ENCODE peak calls at places on chromosomes 5 and 9, in nine cellular contexts. X is EL; P is B cell; H is fibroblast of the conjunctiva; G is stimulated activated CD4-positive, alpha-beta T cell treated with anti-CD3 and anti-CD28 coated beads, Interleukin-2, amount 100 ng/mL, for 24 hours; W is hepatocyte; Z is HTR-8/SVneo; I is transverse colon; S is LNCaP clone FGC. R is an unnamed sample.

GRCh38 chr5:157471709-157472108 is 11.7 kb downstream of the NIPAL4 start:
- DNase-seq in X (peak; percentile 46), S (no peak), I (no peak), H (no peak), G (peak; percentile 40), Z (peak; percentile 35), P (peak; percentile 39), W (peak; percentile 30), R (no peak)

GRCh38 chr9:34675048-34675714 is 12.7 kb upstream of the CCL27 start:
- DNase-seq in H (peak; percentile 49), G (peak; percentile 69), P (peak; percentile 50), W (peak; percentile 82), I (peak; percentile 78), Z (peak; percentile 28), S (no peak), X (peak; percentile 69), R (no peak)

GRCh38 chr9:96612105-96612965 is 7.3 kb downstream of the CDC14B start:
- DNase-seq in P (no peak), W (peak; percentile 79), I (peak; percentile 52), X (peak; percentile 85), Z (no peak), S (peak; percentile 35), G (no peak), H (peak; percentile 60), R (peak; percentile 13)

GRCh38 chr5:134533115-134533815 is 7.8 kb downstream of the JADE2 start:
- DNase-seq in X (no peak), S (no peak), G (no peak), Z (no peak), W (no peak), I (no peak), P (no peak), H (peak; percentile 55), R (no peak)

GRCh38 chr9:78239506-78239905 is 3.6 kb downstream of the CEP78 start:
- DNase-seq in I (peak; percentile 65), G (no peak), Z (no peak), H (no peak), P (no peak), S (no peak), X (peak; percentile 9), W (peak; percentile 64), R (no peak)

GRCh38 chr9:131744171-131744714 is 4.4 kb upstream of the RAPGEF1 start:
- DNase-seq in P (peak; percentile 63), Z (no peak), X (no peak), I (no peak), S (no peak), G (no peak), W (peak; percentile 77), H (no peak), R (peak; percentile 56)

GRCh38 chr9:94922098-94922607 is 195.7 kb downstream of the AOPEP start:
- DNase-seq in X (peak; percentile 97), H (peak; percentile 86), I (no peak), S (no peak), G (no peak), P (no peak), W (peak; percentile 58), Z (peak; percentile 68), R (no peak)

GRCh38 chr5:74342948-74343682 is 297.4 kb downstream of the ENC1 start:
- DNase-seq in H (no peak), G (no peak), W (no peak), I (no peak), X (no peak), S (no peak), Z (no peak), P (no peak), R (no peak)

GRCh38 chr9:111937781-111938426 is 41.3 kb downstream of the UGCG start:
- DNase-seq in H (no peak), W (no peak), Z (no peak), S (no peak), P (peak; percentile 63), G (peak; percentile 62), I (peak; percentile 51), X (peak; percentile 58), R (no peak)

GRCh38 chr5:35780236-35780635 is 76.5 kb upstream of the IL7R start:
- DNase-seq in W (no peak), Z (no peak), S (no peak), P (no peak), X (no peak), I (no peak), G (peak; percentile 55), H (no peak), R (no peak)

R was measured in keratinocyte.